ENCODE peak calls at places on chromosome 5, in four cellular contexts. One of them, this sample, is unnamed.

GRCh38 chr5:10775646-10776045 is 14.6 kb upstream of the DAP start:
- DNase-seq in HFFc6: no peak
- DNase-seq in OCI-LY7: peak; percentile 23
- DNase-seq in BE2C: no peak
- DNase-seq in this sample: no peak

GRCh38 chr5:167773902-167774301 is 517.5 kb upstream of the WWC1 start:
- DNase-seq in HFFc6: no peak
- DNase-seq in OCI-LY7: no peak
- DNase-seq in BE2C: no peak
- DNase-seq in this sample: no peak

GRCh38 chr5:130710596-130710995 is 454.5 kb downstream of the HINT1 start:
- DNase-seq in HFFc6: no peak
- DNase-seq in OCI-LY7: no peak
- DNase-seq in BE2C: no peak
- DNase-seq in this sample: no peak

GRCh38 chr5:57501414-57502321 is 19.1 kb upstream of the ACTBL2 start:
- DNase-seq in HFFc6: no peak
- DNase-seq in OCI-LY7: no peak
- DNase-seq in BE2C: peak; percentile 55
- DNase-seq in this sample: no peak

GRCh38 chr5:59684388-59685003 is 209.0 kb downstream of the PDE4D start:
- DNase-seq in HFFc6: no peak
- DNase-seq in OCI-LY7: no peak
- DNase-seq in BE2C: no peak
- DNase-seq in this sample: no peak

GRCh38 chr5:41793156-41793770 is 77.0 kb downstream of the OXCT1 start:
- DNase-seq in HFFc6: peak; percentile 55
- DNase-seq in OCI-LY7: no peak
- DNase-seq in BE2C: peak; percentile 74
- DNase-seq in this sample: no peak

GRCh38 chr5:104412649-104413240 is 850.2 kb upstream of the NUDT12 start:
- DNase-seq in HFFc6: no peak
- DNase-seq in OCI-LY7: peak; percentile 20
- DNase-seq in BE2C: peak; percentile 58
- DNase-seq in this sample: peak; percentile 15

GRCh38 chr5:139708877-139709586 is 60.9 kb downstream of the CXXC5 start:
- DNase-seq in HFFc6: peak; percentile 75
- DNase-seq in OCI-LY7: no peak
- DNase-seq in BE2C: peak; percentile 86
- DNase-seq in this sample: peak; percentile 82

GRCh38 chr5:84286662-84287061 is 98.0 kb downstream of the EDIL3 start:
- DNase-seq in HFFc6: no peak
- DNase-seq in OCI-LY7: no peak
- DNase-seq in BE2C: peak; percentile 39
- DNase-seq in this sample: no peak

GRCh38 chr5:139065296-139065695 is 132.9 kb downstream of the SIL1 start:
- DNase-seq in HFFc6: no peak
- DNase-seq in OCI-LY7: no peak
- DNase-seq in BE2C: no peak
- DNase-seq in this sample: peak; percentile 15

GRCh38 chr5:95838001-95838520 is 15.5 kb upstream of the GLRX start:
- DNase-seq in HFFc6: no peak
- DNase-seq in OCI-LY7: no peak
- DNase-seq in BE2C: no peak
- DNase-seq in this sample: no peak

GRCh38 chr5:116939641-116940040 is 365.0 kb upstream of the SEMA6A start:
- DNase-seq in HFFc6: no peak
- DNase-seq in OCI-LY7: no peak
- DNase-seq in BE2C: no peak
- DNase-seq in this sample: no peak

GRCh38 chr5:37735649-37736347 is 104.0 kb downstream of the GDNF start:
- DNase-seq in HFFc6: no peak
- DNase-seq in OCI-LY7: no peak
- DNase-seq in BE2C: peak; percentile 79
- DNase-seq in this sample: peak; percentile 16

GRCh38 chr5:9350301-9350797 is 195.5 kb downstream of the SEMA5A start:
- DNase-seq in HFFc6: peak; percentile 78
- DNase-seq in OCI-LY7: no peak
- DNase-seq in BE2C: no peak
- DNase-seq in this sample: no peak

GRCh38 chr5:923473-923873 is 30.8 kb downstream of the TRIP13 start:
- DNase-seq in HFFc6: peak; percentile 45
- DNase-seq in OCI-LY7: peak; percentile 66
- DNase-seq in BE2C: peak; percentile 93
- DNase-seq in this sample: peak; percentile 88

GRCh38 chr5:927172-928015 is 34.7 kb downstream of the TRIP13 start:
- DNase-seq in HFFc6: no peak
- DNase-seq in OCI-LY7: no peak
- DNase-seq in BE2C: no peak
- DNase-seq in this sample: no peak

GRCh38 chr5:922745-923472 is 30.2 kb downstream of the TRIP13 start:
- DNase-seq in HFFc6: no peak
- DNase-seq in OCI-LY7: no peak
- DNase-seq in BE2C: no peak
- DNase-seq in this sample: no peak

GRCh38 chr5:929596-929995 is 36.9 kb downstream of the TRIP13 start:
- DNase-seq in HFFc6: no peak
- DNase-seq in OCI-LY7: no peak
- DNase-seq in BE2C: no peak
- DNase-seq in this sample: no peak

GRCh38 chr5:926416-927171 is 33.9 kb downstream of the TRIP13 start:
- DNase-seq in HFFc6: no peak
- DNase-seq in OCI-LY7: no peak
- DNase-seq in BE2C: peak; percentile 62
- DNase-seq in this sample: peak; percentile 73
- TF ChIP-seq CTCF in HFFc6: peak; percentile 69
- TF ChIP-seq CTCF in OCI-LY7: no peak
- TF ChIP-seq CTCF in BE2C: peak; percentile 50
- TF ChIP-seq CTCF in this sample: peak; percentile 46

GRCh38 chr5:93681432-93681831 is 60.0 kb downstream of the POU5F2 start:
- DNase-seq in HFFc6: no peak
- DNase-seq in OCI-LY7: no peak
- DNase-seq in BE2C: no peak
- DNase-seq in this sample: no peak
- TF ChIP-seq CTCF in HFFc6: peak; percentile 72
- TF ChIP-seq CTCF in OCI-LY7: peak; percentile 55
- TF ChIP-seq CTCF in BE2C: peak; percentile 42
- TF ChIP-seq CTCF in this sample: peak; percentile 53

GRCh38 chr5:108481355-108481931 is 99.5 kb upstream of the FBXL17 start:
- DNase-seq in HFFc6: peak; percentile 6
- DNase-seq in OCI-LY7: peak; percentile 33
- DNase-seq in BE2C: peak; percentile 21
- DNase-seq in this sample: no peak
- TF ChIP-seq CTCF in HFFc6: peak; percentile 62
- TF ChIP-seq CTCF in OCI-LY7: peak; percentile 67
- TF ChIP-seq CTCF in BE2C: peak; percentile 66
- TF ChIP-seq CTCF in this sample: peak; percentile 39

GRCh38 chr5:142110046-142110531 is 1.5 kb downstream of the NDFIP1 start:
- DNase-seq in HFFc6: peak; percentile 20
- DNase-seq in OCI-LY7: peak; percentile 40
- DNase-seq in BE2C: no peak
- DNase-seq in this sample: peak; percentile 5
- TF ChIP-seq CTCF in HFFc6: peak; percentile 34
- TF ChIP-seq CTCF in OCI-LY7: peak; percentile 57
- TF ChIP-seq CTCF in BE2C: peak; percentile 25
- TF ChIP-seq CTCF in this sample: no peak

DNA sequence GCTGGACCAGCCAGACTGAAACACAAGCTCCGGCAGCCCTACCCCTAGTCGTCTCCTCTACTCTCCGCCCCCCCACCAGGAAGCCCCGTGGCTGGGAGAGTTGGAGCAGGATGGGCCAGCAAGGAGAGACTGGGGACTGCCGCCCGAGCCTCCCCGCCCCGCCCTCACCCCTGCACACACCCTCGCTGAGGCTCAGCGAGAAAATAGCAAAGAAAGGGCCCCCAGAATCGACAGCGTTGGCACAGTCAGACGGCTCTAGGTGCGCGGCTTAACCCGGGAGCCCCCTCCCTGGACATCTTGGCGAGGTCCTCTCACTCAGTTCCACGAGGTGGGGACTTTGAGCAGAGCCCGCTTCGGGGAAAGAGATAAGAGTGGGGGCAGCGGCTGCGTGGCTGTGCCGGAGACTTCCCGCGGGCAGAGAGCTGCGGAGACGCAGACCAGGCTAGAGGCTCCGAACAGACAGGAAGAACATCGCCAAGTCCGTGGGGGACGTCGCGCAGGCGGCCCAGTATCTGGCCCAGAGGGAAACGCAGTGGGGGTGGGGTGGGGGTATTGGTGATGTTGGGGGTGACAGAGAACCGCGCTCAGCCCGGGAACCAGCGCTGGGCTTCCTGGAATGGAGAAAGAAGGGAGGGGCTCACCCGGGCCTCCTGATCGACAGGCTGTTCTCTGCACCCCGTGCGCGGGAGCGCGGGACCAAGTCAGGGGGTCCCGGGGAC is 995 bp downstream of the TRIM7 start:
- DNase-seq in HFFc6: no peak
- DNase-seq in OCI-LY7: no peak
- DNase-seq in BE2C: peak; percentile 37
- DNase-seq in this sample: peak; percentile 40
- TF ChIP-seq CTCF in HFFc6: no peak
- TF ChIP-seq CTCF in OCI-LY7: no peak
- TF ChIP-seq CTCF in BE2C: no peak
- TF ChIP-seq CTCF in this sample: no peak

DNA sequence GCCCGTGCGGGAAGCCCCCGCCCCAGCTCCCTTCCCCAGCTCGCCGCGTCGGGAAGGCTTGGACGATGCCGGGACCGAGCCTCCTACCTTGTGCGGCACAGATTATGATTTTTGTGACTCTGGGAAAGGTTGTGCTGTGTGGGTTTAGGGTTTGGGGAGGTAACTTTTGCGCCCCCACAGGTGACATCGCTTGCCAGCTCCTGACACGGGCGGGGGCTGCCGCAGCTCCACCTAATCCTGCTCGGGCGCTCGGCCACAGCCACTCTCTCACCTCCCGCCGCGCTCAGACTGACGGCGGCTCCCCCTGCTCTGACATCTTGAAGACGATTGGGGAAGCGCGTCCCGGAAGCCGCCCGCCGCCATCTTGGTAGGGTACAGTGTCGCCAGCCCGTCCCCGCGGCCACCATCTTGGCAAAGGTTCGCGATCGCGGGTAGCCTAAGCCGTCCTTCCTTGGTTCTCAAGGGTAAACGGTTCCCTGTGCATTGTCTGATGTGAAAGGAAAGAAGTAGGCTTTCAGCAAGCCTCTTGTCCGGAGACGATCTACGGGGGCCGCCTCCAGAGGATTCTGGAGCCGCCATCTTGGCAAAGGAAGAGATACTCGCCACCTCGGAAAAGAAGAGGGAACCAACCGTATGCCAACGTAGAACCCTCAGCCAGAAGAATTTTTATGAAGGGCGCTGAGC is 1.7 kb upstream of the NR3C1 start:
- DNase-seq in HFFc6: peak; percentile 69
- DNase-seq in OCI-LY7: peak; percentile 90
- DNase-seq in BE2C: peak; percentile 82
- DNase-seq in this sample: peak; percentile 86
- TF ChIP-seq CTCF in HFFc6: no peak
- TF ChIP-seq CTCF in OCI-LY7: peak; percentile 55
- TF ChIP-seq CTCF in BE2C: peak; percentile 2
- TF ChIP-seq CTCF in this sample: no peak

DNA sequence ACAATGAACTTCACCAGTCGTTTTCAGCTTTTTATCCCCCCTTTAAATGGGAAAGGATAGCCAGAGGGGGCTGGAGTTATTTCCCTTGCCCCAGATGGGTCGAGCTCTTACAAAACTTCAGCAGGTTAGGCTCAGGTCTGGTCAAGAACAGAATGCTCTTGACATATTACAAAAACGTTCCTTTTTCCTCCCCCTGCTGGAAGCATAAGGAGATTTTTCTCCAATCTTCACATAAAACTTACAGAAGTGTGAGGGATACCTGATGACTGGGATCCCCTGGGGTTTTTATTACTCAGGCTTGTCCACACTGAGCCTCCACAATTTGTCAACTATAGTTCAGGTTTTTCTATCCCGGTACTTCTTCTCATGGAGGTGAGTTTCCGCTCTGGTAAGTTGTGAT is 60.8 kb downstream of the CSF2 start:
- DNase-seq in HFFc6: peak; percentile 27
- DNase-seq in OCI-LY7: no peak
- DNase-seq in BE2C: no peak
- DNase-seq in this sample: no peak
- TF ChIP-seq CTCF in HFFc6: peak; percentile 77
- TF ChIP-seq CTCF in OCI-LY7: peak; percentile 64
- TF ChIP-seq CTCF in BE2C: peak; percentile 54
- TF ChIP-seq CTCF in this sample: no peak